ENCODE peak calls at places on chromosomes 2 and 18, in eight cellular contexts. M, G, A, E, V, T, N and S are unnamed samples. For H3K4me1, the result is how much of the 10 kb centered on the place peaks cover.

GRCh38 chr2:40103590-40103989 is 324.5 kb upstream of the THUMPD2 start:
- DNase-seq in G (no peak), E (no peak), T (no peak), N (no peak), A (no peak), M (no peak), V (no peak), S (no peak)

GRCh38 chr2:52192656-52193055 is 1160.7 kb upstream of the NRXN1 start:
- DNase-seq in E (no peak), M (no peak), V (no peak), N (no peak), T (no peak), A (no peak), G (no peak), S (no peak)

GRCh38 chr2:50086450-50086849 is 932.1 kb upstream of the FSHR start:
- DNase-seq in V (no peak), E (no peak), M (no peak), T (no peak), G (no peak), N (no peak), A (no peak), S (no peak)

GRCh38 chr2:109062558-109063325 is 66.3 kb upstream of the SH3RF3 start:
- DNase-seq in T (no peak), E (no peak), V (no peak), G (no peak), N (no peak), A (no peak), M (no peak), S (no peak)

GRCh38 chr2:110216803-110217202 is 4.5 kb upstream of the MTLN start:
- DNase-seq in V (no peak), E (no peak), T (no peak), N (no peak), A (no peak), M (no peak), G (no peak), S (no peak)

GRCh38 chr2:239052046-239052445 is 204.2 kb downstream of the TWIST2 start:
- DNase-seq in M (no peak), G (no peak), E (no peak), N (no peak), A (peak), T (no peak), V (no peak), S (no peak)

GRCh38 chr18:44594779-44595467 is 85.8 kb upstream of the SETBP1 start:
- DNase-seq in A (no peak), T (no peak), M (no peak), E (no peak), V (no peak), G (no peak), N (no peak), S (peak)

GRCh38 chr2:225074919-225075681 is 32.8 kb upstream of the DOCK10 start:
- DNase-seq in A (no peak), V (no peak), N (no peak), T (no peak), M (no peak), E (no peak), G (no peak), S (no peak)

GRCh38 chr18:6509417-6510198 is 94.9 kb upstream of the L3MBTL4 start:
- DNase-seq in T (no peak), N (no peak), G (no peak), M (peak), E (no peak), A (no peak), V (no peak), S (no peak)

GRCh38 chr2:216205486-216205885 is 96.3 kb downstream of the XRCC5 start:
- DNase-seq in T (no peak), E (no peak), A (no peak), V (no peak), N (no peak), G (no peak), M (no peak), S (no peak)

GRCh38 chr2:104177179-104177578 is 676.7 kb upstream of the POU3F3 start:
- DNase-seq in G (no peak), A (no peak), E (no peak), N (no peak), T (no peak), V (no peak), M (no peak), S (no peak)

GRCh38 chr2:38898256-38898655 is 8.6 kb downstream of the ARHGEF33 start:
- DNase-seq in G (no peak), M (no peak), E (no peak), V (no peak), A (no peak), N (no peak), T (no peak), S (no peak)

GRCh38 chr2:226915846-226916360 is 80.0 kb downstream of the RHBDD1 start:
- DNase-seq in G (no peak), T (no peak), A (no peak), V (no peak), M (peak), E (no peak), N (no peak), S (no peak)

GRCh38 chr2:67032091-67032490 is 365.0 kb upstream of the ETAA1 start:
- DNase-seq in T (no peak), A (no peak), N (no peak), G (no peak), E (no peak), M (no peak), V (no peak), S (no peak)

GRCh38 chr2:235839226-235839625 is 329.0 kb downstream of the GBX2 start:
- DNase-seq in A (no peak), N (no peak), V (no peak), M (no peak), E (no peak), G (no peak), T (no peak), S (no peak)

GRCh38 chr18:9688036-9688741 is 19.9 kb upstream of the RAB31 start:
- DNase-seq in G (no peak), N (no peak), A (no peak), T (no peak), M (peak), V (no peak), E (no peak), S (no peak)

GRCh38 chr2:99915108-99915675 is 227.2 kb downstream of the AFF3 start:
- DNase-seq in G (no peak), T (no peak), A (no peak), M (no peak), E (no peak), N (no peak), V (no peak), S (no peak)

GRCh38 chr2:29847901-29848300 is 73.5 kb downstream of the ALK start:
- DNase-seq in V (no peak), G (no peak), A (no peak), M (no peak), E (no peak), T (no peak), N (no peak), S (no peak)

GRCh38 chr2:174024524-174025270 is 59.5 kb upstream of the SP3 start:
- DNase-seq in N (no peak), E (peak), V (peak), M (no peak), G (peak), T (no peak), A (peak), S (no peak)

GRCh38 chr2:241540391-241540765 is 18.2 kb upstream of the BOK start:
- DNase-seq in T (no peak), A (no peak), V (no peak), E (no peak), G (no peak), M (no peak), N (no peak), S (peak)

GRCh38 chr2:201789395-201789794 is 8.7 kb upstream of the ALS2 start:
- DNase-seq in M (no peak), G (no peak), V (no peak), T (no peak), E (no peak), N (no peak), A (no peak), S (no peak)

GRCh38 chr2:135587958-135588357 is 56.7 kb downstream of the R3HDM1 start:
- DNase-seq in M (no peak), V (no peak), E (no peak), N (no peak), T (no peak), A (no peak), G (no peak), S (no peak)

GRCh38 chr2:135585586-135585985 is 54.3 kb downstream of the R3HDM1 start:
- DNase-seq in M (no peak), T (peak), G (no peak), E (no peak), V (no peak), N (no peak), A (no peak), S (peak)

GRCh38 chr2:135582383-135582782 is 51.1 kb downstream of the R3HDM1 start:
- DNase-seq in E (no peak), N (no peak), M (no peak), G (no peak), A (no peak), T (no peak), V (no peak), S (no peak)

GRCh38 chr2:135590594-135591290 is 59.5 kb downstream of the R3HDM1 start:
- DNase-seq in E (no peak), T (peak), G (no peak), N (no peak), V (no peak), M (no peak), A (no peak), S (no peak)

DNA sequence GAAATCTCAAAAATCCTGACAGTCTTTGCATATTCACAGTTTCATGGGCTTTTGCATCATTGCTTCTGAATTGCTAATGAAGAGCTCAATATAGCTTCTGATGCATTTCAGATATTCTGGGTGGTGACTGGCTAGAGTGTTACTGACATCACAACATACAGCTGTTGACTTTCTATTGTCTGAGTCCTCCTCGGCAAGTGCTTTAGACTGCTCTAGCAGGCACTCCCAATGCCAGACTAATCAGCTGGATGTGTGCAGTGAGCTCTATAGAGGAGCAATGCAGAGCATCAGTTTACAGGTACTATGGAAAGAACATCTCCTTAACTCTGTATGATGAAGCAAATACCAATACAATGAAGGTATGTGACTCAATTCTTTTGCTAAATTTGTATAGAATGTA is 54.9 kb downstream of the R3HDM1 start:
- DNase-seq in T (peak), G (no peak), A (no peak), E (no peak), N (peak), M (no peak), V (no peak), S (no peak)
- H3K4me1 ChIP-seq in T (half or more), G (under half), A (under half), E (under half), N (under half), M (under half), V (under half), S (under half)

GRCh38 chr2:27771202-27771547 is 344 bp upstream of the MRPL33 start:
- DNase-seq in E (no peak), T (no peak), N (no peak), A (no peak), G (no peak), M (no peak), V (no peak), S (no peak)
- TF ChIP-seq CTCF in E (no peak), T (no peak), N (no peak), A (no peak), G (no peak), M (no peak), V (no peak), S (no peak)

DNA sequence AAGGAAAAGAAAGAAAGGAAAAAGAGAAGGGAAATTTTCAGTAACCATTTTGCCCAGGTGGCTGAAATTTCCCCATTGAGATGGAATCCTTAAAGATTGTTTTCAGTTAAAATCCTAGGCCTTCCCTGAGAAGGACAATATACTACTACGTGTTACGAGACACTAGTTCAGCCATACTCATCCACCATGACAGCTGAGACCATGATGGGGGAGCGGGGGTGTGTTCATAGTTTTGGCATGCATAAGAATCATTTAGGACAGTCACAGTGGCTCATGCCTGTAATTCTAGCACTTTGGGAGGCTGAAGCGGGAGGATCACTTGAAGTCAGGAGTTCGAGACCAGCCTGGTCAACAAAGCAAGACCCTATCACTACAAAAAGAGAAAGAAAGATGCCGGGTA is 28.0 kb downstream of the PLA2R1 start:
- DNase-seq in G (no peak), E (no peak), N (no peak), A (no peak), T (no peak), V (no peak), M (no peak), S (no peak)
- H3K27ac ChIP-seq in G (no peak), E (no peak), N (no peak), A (no peak), T (no peak), V (no peak), M (no peak), S (no peak)

GRCh38 chr2:68390114-68390513 is 25.0 kb downstream of the PLEK start:
- DNase-seq in T (no peak), G (no peak), V (no peak), A (no peak), E (no peak), N (no peak), M (no peak), S (no peak)
- H3K4me1 ChIP-seq in T (half or more), G (under half), V (under half), A (under half), E (under half), N (under half), M (under half), S (under half)

GRCh38 chr2:46770622-46771021 is 145.0 kb downstream of the MCFD2 start:
- DNase-seq in V (no peak), N (no peak), E (no peak), T (no peak), G (no peak), M (no peak), A (no peak), S (no peak)

GRCh38 chr2:46771309-46771708 is 144.3 kb downstream of the MCFD2 start:
- DNase-seq in M (no peak), V (no peak), T (no peak), A (no peak), N (no peak), E (no peak), G (no peak), S (no peak)

GRCh38 chr2:46772500-46772899 is 143.1 kb downstream of the MCFD2 start:
- DNase-seq in N (no peak), E (no peak), G (no peak), A (no peak), V (no peak), M (no peak), T (no peak), S (peak)

GRCh38 chr2:46767706-46768105 is 147.9 kb downstream of the MCFD2 start:
- DNase-seq in V (no peak), E (no peak), G (no peak), M (no peak), N (no peak), T (no peak), A (no peak), S (no peak)

DNA sequence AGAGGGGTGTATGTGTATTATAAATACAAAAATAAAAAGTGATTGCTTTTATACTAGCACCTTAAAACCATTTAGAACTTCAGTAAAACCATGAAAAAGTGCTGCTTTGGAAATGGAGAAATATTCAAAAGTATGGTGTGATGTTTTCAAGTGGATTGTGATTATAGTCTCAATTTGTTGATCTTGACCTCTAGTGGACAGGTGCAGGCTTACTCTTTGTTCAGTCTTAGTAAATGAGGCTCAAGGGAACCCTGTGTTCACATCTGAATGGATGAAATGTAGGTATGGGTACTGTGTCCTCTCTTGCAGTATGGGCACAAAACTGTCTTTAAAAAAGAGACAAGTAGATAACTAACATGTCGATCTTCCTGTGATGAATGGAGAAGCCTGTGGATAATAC is 145.8 kb downstream of the MCFD2 start:
- DNase-seq in T (peak), V (no peak), N (no peak), M (no peak), E (no peak), G (no peak), A (no peak), S (no peak)
- TF ChIP-seq CTCF in T (peak), V (no peak), N (peak), M (peak), E (peak), G (no peak), A (no peak), S (peak)

GRCh38 chr2:1729264-1729663 is 15.1 kb downstream of the PXDN start:
- DNase-seq in M (no peak), T (no peak), A (peak), N (peak), V (no peak), G (no peak), E (peak), S (peak)

GRCh38 chr2:1728821-1729220 is 15.5 kb downstream of the PXDN start:
- DNase-seq in T (no peak), M (no peak), E (peak), G (no peak), N (peak), A (peak), V (peak), S (peak)

GRCh38 chr2:1730047-1730937 is 14.0 kb downstream of the PXDN start:
- DNase-seq in A (peak), V (peak), N (peak), M (no peak), T (no peak), E (peak), G (no peak), S (peak)

GRCh38 chr2:1731512-1731962 is 12.8 kb downstream of the PXDN start:
- DNase-seq in A (peak), E (peak), T (no peak), N (peak), G (no peak), V (peak), M (no peak), S (peak)

GRCh38 chr2:1731963-1732768 is 12.1 kb downstream of the PXDN start:
- DNase-seq in T (no peak), N (peak), V (peak), A (peak), G (no peak), E (no peak), M (no peak), S (no peak)
- H3K27ac ChIP-seq in T (no peak), N (no peak), V (peak), A (peak), G (peak), E (peak), M (no peak), S (peak)